ENCODE peak calls at places on chromosomes 6 and 20, in nine cellular contexts. One of them, this sample, is unnamed.

GRCh38 chr6:44704240-44705150 is 317.0 kb downstream of the CDC5L start:
- DNase-seq in amniotic epithelial cell: no peak
- DNase-seq in HT1080: peak; percentile 11
- DNase-seq in T-helper 2 cell: no peak
- DNase-seq in stimulated activated CD4-positive, alpha-beta T cell treated with anti-CD3 and anti-CD28 coated beads, Interleukin-12 subunit alpha, Interleukin-12 subunit beta, amount 100 ng/mL, for 24 hours: peak; percentile 6
- DNase-seq in cardiac fibroblast: no peak
- DNase-seq in left kidney: no peak
- DNase-seq in OCI-M1: no peak
- DNase-seq in stimulated activated naive B cell treated with anti-CD40 and anti-IgM and Interleukin-4, amounts not matched to agents 10 μg/mL and 1 μg/mL and 100 μg/mL, for 72 hours: no peak
- DNase-seq in this sample: no peak

GRCh38 chr6:33172307-33173227 is 19.7 kb downstream of the COL11A2 start:
- DNase-seq in HT1080: no peak
- DNase-seq in stimulated activated CD4-positive, alpha-beta T cell treated with anti-CD3 and anti-CD28 coated beads, Interleukin-12 subunit alpha, Interleukin-12 subunit beta, amount 100 ng/mL, for 24 hours: no peak
- DNase-seq in amniotic epithelial cell: peak; percentile 20
- DNase-seq in OCI-M1: peak; percentile 33
- DNase-seq in T-helper 2 cell: no peak
- DNase-seq in left kidney: peak; percentile 42
- DNase-seq in cardiac fibroblast: peak; percentile 55
- DNase-seq in stimulated activated naive B cell treated with anti-CD40 and anti-IgM and Interleukin-4, amounts not matched to agents 10 μg/mL and 1 μg/mL and 100 μg/mL, for 72 hours: no peak
- DNase-seq in this sample: peak; percentile 46

GRCh38 chr6:147304016-147304415 is 99.8 kb downstream of the STXBP5 start:
- DNase-seq in stimulated activated naive B cell treated with anti-CD40 and anti-IgM and Interleukin-4, amounts not matched to agents 10 μg/mL and 1 μg/mL and 100 μg/mL, for 72 hours: no peak
- DNase-seq in cardiac fibroblast: no peak
- DNase-seq in amniotic epithelial cell: no peak
- DNase-seq in OCI-M1: no peak
- DNase-seq in T-helper 2 cell: no peak
- DNase-seq in HT1080: no peak
- DNase-seq in left kidney: no peak
- DNase-seq in stimulated activated CD4-positive, alpha-beta T cell treated with anti-CD3 and anti-CD28 coated beads, Interleukin-12 subunit alpha, Interleukin-12 subunit beta, amount 100 ng/mL, for 24 hours: no peak
- DNase-seq in this sample: no peak

GRCh38 chr20:30912006-30912660 is 345.3 kb upstream of the DEFB115 start:
- DNase-seq in cardiac fibroblast: peak; percentile 60
- DNase-seq in T-helper 2 cell: no peak
- DNase-seq in stimulated activated CD4-positive, alpha-beta T cell treated with anti-CD3 and anti-CD28 coated beads, Interleukin-12 subunit alpha, Interleukin-12 subunit beta, amount 100 ng/mL, for 24 hours: no peak
- DNase-seq in amniotic epithelial cell: peak; percentile 1
- DNase-seq in left kidney: no peak
- DNase-seq in HT1080: no peak
- DNase-seq in OCI-M1: peak; percentile 26
- DNase-seq in stimulated activated naive B cell treated with anti-CD40 and anti-IgM and Interleukin-4, amounts not matched to agents 10 μg/mL and 1 μg/mL and 100 μg/mL, for 72 hours: no peak
- DNase-seq in this sample: no peak

GRCh38 chr20:46767127-46767761 is 57.8 kb downstream of the SLC2A10 start:
- DNase-seq in HT1080: no peak
- DNase-seq in OCI-M1: peak; percentile 57
- DNase-seq in amniotic epithelial cell: peak; percentile 48
- DNase-seq in stimulated activated naive B cell treated with anti-CD40 and anti-IgM and Interleukin-4, amounts not matched to agents 10 μg/mL and 1 μg/mL and 100 μg/mL, for 72 hours: no peak
- DNase-seq in left kidney: peak; percentile 43
- DNase-seq in stimulated activated CD4-positive, alpha-beta T cell treated with anti-CD3 and anti-CD28 coated beads, Interleukin-12 subunit alpha, Interleukin-12 subunit beta, amount 100 ng/mL, for 24 hours: peak; percentile 3
- DNase-seq in cardiac fibroblast: peak; percentile 58
- DNase-seq in T-helper 2 cell: no peak
- DNase-seq in this sample: peak; percentile 74

GRCh38 chr6:39665871-39666270 is 59.3 kb downstream of the KIF6 start:
- DNase-seq in T-helper 2 cell: no peak
- DNase-seq in HT1080: no peak
- DNase-seq in OCI-M1: no peak
- DNase-seq in stimulated activated CD4-positive, alpha-beta T cell treated with anti-CD3 and anti-CD28 coated beads, Interleukin-12 subunit alpha, Interleukin-12 subunit beta, amount 100 ng/mL, for 24 hours: no peak
- DNase-seq in cardiac fibroblast: no peak
- DNase-seq in amniotic epithelial cell: no peak
- DNase-seq in stimulated activated naive B cell treated with anti-CD40 and anti-IgM and Interleukin-4, amounts not matched to agents 10 μg/mL and 1 μg/mL and 100 μg/mL, for 72 hours: no peak
- DNase-seq in left kidney: no peak
- DNase-seq in this sample: no peak

GRCh38 chr20:22861231-22861980 is 173.7 kb upstream of the SSTR4 start:
- DNase-seq in HT1080: peak; percentile 84
- DNase-seq in T-helper 2 cell: no peak
- DNase-seq in stimulated activated naive B cell treated with anti-CD40 and anti-IgM and Interleukin-4, amounts not matched to agents 10 μg/mL and 1 μg/mL and 100 μg/mL, for 72 hours: no peak
- DNase-seq in OCI-M1: no peak
- DNase-seq in left kidney: no peak
- DNase-seq in amniotic epithelial cell: peak; percentile 82
- DNase-seq in cardiac fibroblast: peak; percentile 32
- DNase-seq in stimulated activated CD4-positive, alpha-beta T cell treated with anti-CD3 and anti-CD28 coated beads, Interleukin-12 subunit alpha, Interleukin-12 subunit beta, amount 100 ng/mL, for 24 hours: no peak
- DNase-seq in this sample: no peak

GRCh38 chr20:22333885-22334545 is 250.4 kb downstream of the FOXA2 start:
- DNase-seq in amniotic epithelial cell: peak; percentile 40
- DNase-seq in cardiac fibroblast: peak; percentile 74
- DNase-seq in stimulated activated CD4-positive, alpha-beta T cell treated with anti-CD3 and anti-CD28 coated beads, Interleukin-12 subunit alpha, Interleukin-12 subunit beta, amount 100 ng/mL, for 24 hours: peak; percentile 23
- DNase-seq in left kidney: peak; percentile 77
- DNase-seq in stimulated activated naive B cell treated with anti-CD40 and anti-IgM and Interleukin-4, amounts not matched to agents 10 μg/mL and 1 μg/mL and 100 μg/mL, for 72 hours: peak; percentile 14
- DNase-seq in HT1080: peak; percentile 67
- DNase-seq in OCI-M1: peak; percentile 79
- DNase-seq in T-helper 2 cell: no peak
- DNase-seq in this sample: peak; percentile 78

GRCh38 chr6:74867286-74867685 is 338.6 kb downstream of the COL12A1 start:
- DNase-seq in OCI-M1: no peak
- DNase-seq in cardiac fibroblast: no peak
- DNase-seq in stimulated activated CD4-positive, alpha-beta T cell treated with anti-CD3 and anti-CD28 coated beads, Interleukin-12 subunit alpha, Interleukin-12 subunit beta, amount 100 ng/mL, for 24 hours: no peak
- DNase-seq in HT1080: no peak
- DNase-seq in left kidney: no peak
- DNase-seq in stimulated activated naive B cell treated with anti-CD40 and anti-IgM and Interleukin-4, amounts not matched to agents 10 μg/mL and 1 μg/mL and 100 μg/mL, for 72 hours: no peak
- DNase-seq in T-helper 2 cell: no peak
- DNase-seq in amniotic epithelial cell: no peak
- DNase-seq in this sample: no peak

GRCh38 chr6:106063448-106063850 is 22.7 kb upstream of the PRDM1 start:
- DNase-seq in OCI-M1: no peak
- DNase-seq in T-helper 2 cell: no peak
- DNase-seq in cardiac fibroblast: peak; percentile 83
- DNase-seq in left kidney: no peak
- DNase-seq in amniotic epithelial cell: peak; percentile 26
- DNase-seq in stimulated activated CD4-positive, alpha-beta T cell treated with anti-CD3 and anti-CD28 coated beads, Interleukin-12 subunit alpha, Interleukin-12 subunit beta, amount 100 ng/mL, for 24 hours: no peak
- DNase-seq in stimulated activated naive B cell treated with anti-CD40 and anti-IgM and Interleukin-4, amounts not matched to agents 10 μg/mL and 1 μg/mL and 100 μg/mL, for 72 hours: no peak
- DNase-seq in HT1080: no peak
- DNase-seq in this sample: no peak

GRCh38 chr6:135531954-135532490 is 34.5 kb upstream of the AHI1 start:
- DNase-seq in amniotic epithelial cell: no peak
- DNase-seq in T-helper 2 cell: no peak
- DNase-seq in HT1080: no peak
- DNase-seq in cardiac fibroblast: no peak
- DNase-seq in left kidney: no peak
- DNase-seq in stimulated activated CD4-positive, alpha-beta T cell treated with anti-CD3 and anti-CD28 coated beads, Interleukin-12 subunit alpha, Interleukin-12 subunit beta, amount 100 ng/mL, for 24 hours: no peak
- DNase-seq in OCI-M1: no peak
- DNase-seq in stimulated activated naive B cell treated with anti-CD40 and anti-IgM and Interleukin-4, amounts not matched to agents 10 μg/mL and 1 μg/mL and 100 μg/mL, for 72 hours: no peak
- DNase-seq in this sample: no peak

GRCh38 chr20:23596856-23597255 is 8.9 kb downstream of the CST9 start:
- DNase-seq in OCI-M1: no peak
- DNase-seq in stimulated activated CD4-positive, alpha-beta T cell treated with anti-CD3 and anti-CD28 coated beads, Interleukin-12 subunit alpha, Interleukin-12 subunit beta, amount 100 ng/mL, for 24 hours: no peak
- DNase-seq in left kidney: no peak
- DNase-seq in HT1080: no peak
- DNase-seq in amniotic epithelial cell: peak; percentile 77
- DNase-seq in cardiac fibroblast: no peak
- DNase-seq in stimulated activated naive B cell treated with anti-CD40 and anti-IgM and Interleukin-4, amounts not matched to agents 10 μg/mL and 1 μg/mL and 100 μg/mL, for 72 hours: no peak
- DNase-seq in T-helper 2 cell: no peak
- DNase-seq in this sample: no peak

GRCh38 chr6:96613291-96613999 is 50.5 kb downstream of the FHL5 start:
- DNase-seq in stimulated activated CD4-positive, alpha-beta T cell treated with anti-CD3 and anti-CD28 coated beads, Interleukin-12 subunit alpha, Interleukin-12 subunit beta, amount 100 ng/mL, for 24 hours: no peak
- DNase-seq in T-helper 2 cell: no peak
- DNase-seq in amniotic epithelial cell: no peak
- DNase-seq in cardiac fibroblast: no peak
- DNase-seq in left kidney: no peak
- DNase-seq in stimulated activated naive B cell treated with anti-CD40 and anti-IgM and Interleukin-4, amounts not matched to agents 10 μg/mL and 1 μg/mL and 100 μg/mL, for 72 hours: no peak
- DNase-seq in HT1080: no peak
- DNase-seq in OCI-M1: no peak
- DNase-seq in this sample: no peak

GRCh38 chr6:1335367-1336037 is 23.6 kb downstream of the FOXQ1 start:
- DNase-seq in HT1080: peak; percentile 98
- DNase-seq in T-helper 2 cell: no peak
- DNase-seq in stimulated activated CD4-positive, alpha-beta T cell treated with anti-CD3 and anti-CD28 coated beads, Interleukin-12 subunit alpha, Interleukin-12 subunit beta, amount 100 ng/mL, for 24 hours: no peak
- DNase-seq in OCI-M1: no peak
- DNase-seq in stimulated activated naive B cell treated with anti-CD40 and anti-IgM and Interleukin-4, amounts not matched to agents 10 μg/mL and 1 μg/mL and 100 μg/mL, for 72 hours: no peak
- DNase-seq in amniotic epithelial cell: peak; percentile 83
- DNase-seq in left kidney: peak; percentile 89
- DNase-seq in cardiac fibroblast: peak; percentile 70
- DNase-seq in this sample: peak; percentile 90

GRCh38 chr20:3812259-3812681 is 8.1 kb upstream of the AP5S1 start:
- DNase-seq in stimulated activated naive B cell treated with anti-CD40 and anti-IgM and Interleukin-4, amounts not matched to agents 10 μg/mL and 1 μg/mL and 100 μg/mL, for 72 hours: no peak
- DNase-seq in left kidney: no peak
- DNase-seq in T-helper 2 cell: no peak
- DNase-seq in stimulated activated CD4-positive, alpha-beta T cell treated with anti-CD3 and anti-CD28 coated beads, Interleukin-12 subunit alpha, Interleukin-12 subunit beta, amount 100 ng/mL, for 24 hours: no peak
- DNase-seq in amniotic epithelial cell: no peak
- DNase-seq in cardiac fibroblast: no peak
- DNase-seq in OCI-M1: no peak
- DNase-seq in HT1080: no peak
- DNase-seq in this sample: no peak

GRCh38 chr6:128491643-128492206 is 28.7 kb downstream of the PTPRK start:
- DNase-seq in amniotic epithelial cell: peak; percentile 77
- DNase-seq in T-helper 2 cell: no peak
- DNase-seq in stimulated activated CD4-positive, alpha-beta T cell treated with anti-CD3 and anti-CD28 coated beads, Interleukin-12 subunit alpha, Interleukin-12 subunit beta, amount 100 ng/mL, for 24 hours: no peak
- DNase-seq in OCI-M1: peak; percentile 92
- DNase-seq in cardiac fibroblast: peak; percentile 92
- DNase-seq in left kidney: no peak
- DNase-seq in stimulated activated naive B cell treated with anti-CD40 and anti-IgM and Interleukin-4, amounts not matched to agents 10 μg/mL and 1 μg/mL and 100 μg/mL, for 72 hours: no peak
- DNase-seq in HT1080: no peak
- DNase-seq in this sample: no peak

GRCh38 chr6:167564416-167565250 is 239.7 kb downstream of the TTLL2 start:
- DNase-seq in amniotic epithelial cell: no peak
- DNase-seq in cardiac fibroblast: no peak
- DNase-seq in T-helper 2 cell: no peak
- DNase-seq in left kidney: no peak
- DNase-seq in stimulated activated CD4-positive, alpha-beta T cell treated with anti-CD3 and anti-CD28 coated beads, Interleukin-12 subunit alpha, Interleukin-12 subunit beta, amount 100 ng/mL, for 24 hours: no peak
- DNase-seq in stimulated activated naive B cell treated with anti-CD40 and anti-IgM and Interleukin-4, amounts not matched to agents 10 μg/mL and 1 μg/mL and 100 μg/mL, for 72 hours: no peak
- DNase-seq in HT1080: no peak
- DNase-seq in OCI-M1: no peak
- DNase-seq in this sample: no peak

GRCh38 chr6:56378966-56379608 is 131.7 kb upstream of the COL21A1 start:
- DNase-seq in stimulated activated CD4-positive, alpha-beta T cell treated with anti-CD3 and anti-CD28 coated beads, Interleukin-12 subunit alpha, Interleukin-12 subunit beta, amount 100 ng/mL, for 24 hours: no peak
- DNase-seq in stimulated activated naive B cell treated with anti-CD40 and anti-IgM and Interleukin-4, amounts not matched to agents 10 μg/mL and 1 μg/mL and 100 μg/mL, for 72 hours: no peak
- DNase-seq in T-helper 2 cell: no peak
- DNase-seq in amniotic epithelial cell: no peak
- DNase-seq in left kidney: no peak
- DNase-seq in HT1080: no peak
- DNase-seq in OCI-M1: no peak
- DNase-seq in cardiac fibroblast: no peak
- DNase-seq in this sample: peak; percentile 52

GRCh38 chr6:77650098-77650663 is 2.7 kb upstream of the MEI4 start:
- DNase-seq in stimulated activated CD4-positive, alpha-beta T cell treated with anti-CD3 and anti-CD28 coated beads, Interleukin-12 subunit alpha, Interleukin-12 subunit beta, amount 100 ng/mL, for 24 hours: no peak
- DNase-seq in T-helper 2 cell: no peak
- DNase-seq in cardiac fibroblast: peak; percentile 17
- DNase-seq in left kidney: peak; percentile 90
- DNase-seq in stimulated activated naive B cell treated with anti-CD40 and anti-IgM and Interleukin-4, amounts not matched to agents 10 μg/mL and 1 μg/mL and 100 μg/mL, for 72 hours: peak; percentile 18
- DNase-seq in amniotic epithelial cell: peak; percentile 41
- DNase-seq in OCI-M1: peak; percentile 53
- DNase-seq in HT1080: no peak
- DNase-seq in this sample: no peak

GRCh38 chr20:37749620-37750403 is 56.0 kb downstream of the CTNNBL1 start:
- DNase-seq in stimulated activated naive B cell treated with anti-CD40 and anti-IgM and Interleukin-4, amounts not matched to agents 10 μg/mL and 1 μg/mL and 100 μg/mL, for 72 hours: no peak
- DNase-seq in T-helper 2 cell: no peak
- DNase-seq in stimulated activated CD4-positive, alpha-beta T cell treated with anti-CD3 and anti-CD28 coated beads, Interleukin-12 subunit alpha, Interleukin-12 subunit beta, amount 100 ng/mL, for 24 hours: no peak
- DNase-seq in amniotic epithelial cell: no peak
- DNase-seq in left kidney: peak; percentile 47
- DNase-seq in OCI-M1: no peak
- DNase-seq in HT1080: no peak
- DNase-seq in cardiac fibroblast: no peak
- DNase-seq in this sample: no peak

GRCh38 chr6:116386581-116387299 is 16.0 kb downstream of the DSE start:
- DNase-seq in OCI-M1: no peak
- DNase-seq in stimulated activated CD4-positive, alpha-beta T cell treated with anti-CD3 and anti-CD28 coated beads, Interleukin-12 subunit alpha, Interleukin-12 subunit beta, amount 100 ng/mL, for 24 hours: no peak
- DNase-seq in T-helper 2 cell: no peak
- DNase-seq in HT1080: peak; percentile 78
- DNase-seq in cardiac fibroblast: peak; percentile 82
- DNase-seq in left kidney: no peak
- DNase-seq in amniotic epithelial cell: peak; percentile 92
- DNase-seq in stimulated activated naive B cell treated with anti-CD40 and anti-IgM and Interleukin-4, amounts not matched to agents 10 μg/mL and 1 μg/mL and 100 μg/mL, for 72 hours: no peak
- DNase-seq in this sample: no peak

GRCh38 chr6:143745160-143746133 is 67.7 kb downstream of the PHACTR2 start:
- DNase-seq in HT1080: no peak
- DNase-seq in stimulated activated CD4-positive, alpha-beta T cell treated with anti-CD3 and anti-CD28 coated beads, Interleukin-12 subunit alpha, Interleukin-12 subunit beta, amount 100 ng/mL, for 24 hours: no peak
- DNase-seq in cardiac fibroblast: peak; percentile 60
- DNase-seq in left kidney: peak; percentile 82
- DNase-seq in stimulated activated naive B cell treated with anti-CD40 and anti-IgM and Interleukin-4, amounts not matched to agents 10 μg/mL and 1 μg/mL and 100 μg/mL, for 72 hours: no peak
- DNase-seq in T-helper 2 cell: no peak
- DNase-seq in amniotic epithelial cell: peak; percentile 82
- DNase-seq in OCI-M1: no peak
- DNase-seq in this sample: peak; percentile 81